ENCODE peak calls at places on chromosome 21, in six cellular contexts. E, W, F, S, J and D are unnamed samples.

GRCh38 chr21:17387030-17387617 is 125.7 kb upstream of the CXADR start:
- DNase-seq in S (peak; percentile 54), J (no peak), W (peak; percentile 55), E (peak; percentile 39), F (peak; percentile 77), D (no peak)

GRCh38 chr21:23853796-23854379 is 1753.4 kb downstream of the MRPL39 start:
- DNase-seq in J (no peak), W (no peak), F (peak; percentile 31), S (peak; percentile 7), E (no peak), D (no peak)

GRCh38 chr21:45466330-45467220 is 61.6 kb downstream of the COL18A1 start:
- DNase-seq in E (peak; percentile 27), J (no peak), S (no peak), W (no peak), F (no peak), D (no peak)

GRCh38 chr21:30434033-30434631 is 4.1 kb downstream of the KRTAP13-4 start:
- DNase-seq in J (no peak), E (no peak), S (peak; percentile 40), F (peak; percentile 47), W (no peak), D (no peak)

GRCh38 chr21:43864806-43865470 is at the start of gene AGPAT3:
- DNase-seq in E (no peak), F (peak; percentile 65), J (no peak), W (no peak), S (peak; percentile 76), D (no peak)

GRCh38 chr21:41928621-41929220 is 25.1 kb downstream of the C2CD2 start:
- DNase-seq in J (no peak), W (no peak), E (no peak), S (no peak), F (peak; percentile 47), D (no peak)

GRCh38 chr21:15034126-15034848 is 30.5 kb downstream of the NRIP1 start:
- DNase-seq in W (no peak), S (no peak), F (no peak), E (no peak), J (peak; percentile 33), D (no peak)

GRCh38 chr21:46150491-46151121 is 4.8 kb downstream of the FTCD start:
- DNase-seq in S (no peak), J (no peak), E (no peak), F (no peak), W (no peak), D (no peak)

GRCh38 chr21:41658321-41658720 is 108.5 kb downstream of the RIPK4 start:
- DNase-seq in E (no peak), F (no peak), J (no peak), S (no peak), W (no peak), D (no peak)